ENCODE peak calls at places on chromosomes 2 and 18, in eight cellular contexts. G is adipocyte, S is MM.1S, H is choroid plexus epithelial cell, Q is stomach, Z is cardiac muscle cell, M is lower lobe of right lung, K is HAP-1. P is an unnamed sample.
A peak's percentile ranks its signal among the peaks of the same experiment; 100 is the strongest.

GRCh38 chr18:22559414-22560282 is 141.9 kb upstream of the CTAGE1 start:
- DNase-seq in S (peak; percentile 22), Z (peak; percentile 93), H (peak; percentile 63), M (peak; percentile 73), K (peak; percentile 12), G (peak; percentile 80), Q (peak; percentile 57), P (no peak)

GRCh38 chr18:21742323-21742687 is 1.7 kb downstream of the MIB1 start:
- DNase-seq in S (no peak), Z (no peak), M (no peak), H (no peak), K (no peak), G (peak; percentile 36), Q (no peak), P (no peak)

GRCh38 chr2:222355860-222356259 is 57.1 kb upstream of the PAX3 start:
- DNase-seq in K (no peak), S (no peak), G (peak; percentile 61), Z (no peak), H (no peak), Q (no peak), M (no peak), P (no peak)

GRCh38 chr2:161426788-161427412 is 10.8 kb downstream of the TBR1 start:
- DNase-seq in Z (no peak), S (no peak), Q (no peak), M (no peak), K (no peak), H (peak; percentile 54), G (peak; percentile 51), P (no peak)

GRCh38 chr2:174878537-174879147 is 114.4 kb upstream of the CHRNA1 start:
- DNase-seq in M (no peak), S (peak; percentile 73), K (peak; percentile 45), H (peak; percentile 49), Z (no peak), Q (no peak), G (peak; percentile 79), P (no peak)

GRCh38 chr2:86441789-86442641 is 844 bp downstream of the KDM3A start:
- DNase-seq in K (peak; percentile 68), G (peak; percentile 74), Z (peak; percentile 56), H (peak; percentile 69), S (peak; percentile 67), M (peak; percentile 76), Q (peak; percentile 51), P (peak; percentile 77)

GRCh38 chr2:190359896-190360376 is 16.5 kb downstream of the INPP1 start:
- DNase-seq in M (no peak), K (no peak), Z (peak; percentile 29), G (peak; percentile 73), H (peak; percentile 71), Q (peak; percentile 59), S (peak; percentile 59), P (peak; percentile 72)

GRCh38 chr2:143796051-143796450 is 666.8 kb downstream of the ARHGAP15 start:
- DNase-seq in Q (no peak), H (no peak), K (peak; percentile 24), S (no peak), Z (no peak), G (no peak), M (no peak), P (no peak)

GRCh38 chr2:144403940-144404339 is 116.0 kb downstream of the ZEB2 start:
- DNase-seq in Z (no peak), H (no peak), M (no peak), S (no peak), K (no peak), Q (no peak), G (no peak), P (no peak)

GRCh38 chr2:181656450-181657261 is at the start of gene CERKL:
- DNase-seq in H (no peak), M (peak; percentile 69), Q (peak; percentile 68), S (peak; percentile 80), G (peak; percentile 59), K (peak; percentile 59), Z (peak; percentile 60), P (no peak)

GRCh38 chr2:121575800-121576199 is 45.1 kb downstream of the RNU4ATAC start:
- DNase-seq in Z (no peak), S (no peak), K (no peak), M (no peak), Q (no peak), H (no peak), G (no peak), P (no peak)

GRCh38 chr2:101518470-101519172 is 43.7 kb upstream of the RFX8 start:
- DNase-seq in G (peak; percentile 75), M (no peak), Z (peak; percentile 61), S (no peak), K (peak; percentile 59), H (peak; percentile 75), Q (peak; percentile 61), P (no peak)

GRCh38 chr2:159427048-159427447 is 140.5 kb upstream of the WDSUB1 start:
- DNase-seq in K (no peak), M (no peak), G (no peak), Z (no peak), S (peak; percentile 16), Q (no peak), H (no peak), P (no peak)

GRCh38 chr2:178860551-178860950 is 53.3 kb upstream of the TTN start:
- DNase-seq in G (no peak), S (no peak), M (no peak), K (no peak), Z (no peak), Q (no peak), H (peak; percentile 68), P (no peak)

GRCh38 chr18:3612315-3612714 is 162.3 kb downstream of the TGIF1 start:
- DNase-seq in H (no peak), Z (no peak), Q (no peak), K (no peak), S (no peak), M (no peak), G (no peak), P (no peak)

DNA sequence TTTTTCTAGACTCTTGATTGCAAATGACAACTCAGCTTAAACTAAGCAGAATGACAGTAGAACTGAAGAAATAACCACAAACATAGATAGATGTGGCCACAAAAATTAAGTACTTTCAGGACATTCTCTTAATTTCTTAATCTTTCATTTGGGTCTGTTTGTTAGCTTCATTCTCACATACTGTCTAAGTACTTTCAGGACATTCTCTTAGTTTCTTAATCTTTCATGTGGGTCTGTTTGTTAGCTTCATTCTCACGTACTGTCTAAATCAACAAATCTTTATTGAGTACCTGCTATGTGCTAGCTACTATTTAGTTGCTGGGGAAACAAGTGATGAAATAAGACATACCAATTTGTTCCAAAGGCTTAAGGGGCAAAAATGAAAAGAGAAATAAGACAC is 35.1 kb downstream of the FAM117B start:
- DNase-seq in Z (no peak), K (no peak), H (no peak), Q (no peak), M (no peak), G (no peak), S (peak; percentile 44), P (no peak)
- H3K4me3 ChIP-seq in Z (no peak overlapping the region), K (no peak overlapping the region), H (no peak overlapping the region), Q (no peak overlapping the region), M (no peak overlapping the region), G (peak overlapping the region; percentile 68), S (no peak overlapping the region), P (no peak overlapping the region)

DNA sequence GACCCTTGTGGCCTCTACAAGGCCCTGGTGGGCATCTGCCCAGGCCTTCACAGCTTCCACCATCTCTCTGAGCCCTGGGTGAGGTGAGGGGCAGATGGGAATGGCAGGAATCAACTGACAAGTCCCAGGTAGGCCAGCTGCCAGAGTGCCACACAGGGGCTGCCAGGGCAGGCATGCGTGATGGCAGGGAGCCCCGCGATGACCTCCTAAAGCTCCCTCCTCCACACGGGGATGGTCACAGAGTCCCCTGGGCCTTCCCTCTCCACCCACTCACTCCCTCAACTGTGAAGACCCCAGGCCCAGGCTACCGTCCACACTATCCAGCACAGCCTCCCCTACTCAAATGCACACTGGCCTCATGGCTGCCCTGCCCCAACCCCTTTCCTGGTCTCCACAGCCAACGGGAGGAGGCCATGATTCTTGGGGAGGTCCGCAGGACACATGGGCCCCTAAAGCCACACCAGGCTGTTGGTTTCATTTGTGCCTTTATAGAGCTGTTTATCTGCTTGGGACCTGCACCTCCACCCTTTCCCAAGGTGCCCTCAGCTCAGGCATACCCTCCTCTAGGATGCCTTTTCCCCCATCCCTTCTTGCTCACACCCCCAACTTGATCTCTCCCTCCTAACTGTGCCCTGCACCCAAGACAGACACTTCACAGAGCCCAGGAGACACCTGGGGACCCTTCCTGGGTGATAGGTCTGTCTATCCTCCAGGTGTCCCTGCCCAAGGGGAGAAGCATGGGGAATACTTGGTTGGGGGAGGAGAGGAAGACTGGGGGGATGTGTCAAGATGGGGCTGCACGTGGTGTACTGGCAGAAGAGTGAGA is 2.0 kb downstream of the PROC start:
- DNase-seq in H (no peak), M (no peak), S (no peak), Q (peak; percentile 23), G (no peak), K (no peak), Z (no peak), P (no peak)
- H3K4me3 ChIP-seq in H (no peak overlapping the region), M (no peak overlapping the region), S (no peak overlapping the region), Q (no peak overlapping the region), G (no peak overlapping the region), K (no peak overlapping the region), Z (no peak overlapping the region), P (no peak overlapping the region)

GRCh38 chr2:219404291-219404910 is 13.8 kb upstream of the DES start:
- DNase-seq in Q (no peak), H (no peak), G (peak; percentile 3), S (no peak), M (no peak), Z (peak; percentile 68), K (no peak), P (no peak)

GRCh38 chr2:219405451-219405850 is 12.7 kb upstream of the DES start:
- DNase-seq in K (no peak), G (no peak), M (no peak), S (no peak), Z (peak; percentile 41), Q (no peak), H (no peak), P (no peak)

GRCh38 chr2:219406861-219407230 is 11.3 kb upstream of the DES start:
- DNase-seq in G (peak; percentile 86), H (peak; percentile 75), K (no peak), M (no peak), S (no peak), Z (no peak), Q (no peak), P (no peak)

GRCh38 chr2:219404954-219405353 is 13.2 kb upstream of the DES start:
- DNase-seq in G (no peak), Q (no peak), S (no peak), H (no peak), K (no peak), M (no peak), Z (peak; percentile 79), P (no peak)

GRCh38 chr2:219405958-219406860 is 12.0 kb upstream of the DES start:
- DNase-seq in M (no peak), G (no peak), K (no peak), H (no peak), Q (no peak), S (no peak), Z (no peak), P (no peak)
- H3K4me3 ChIP-seq in M (no peak overlapping the region), G (no peak overlapping the region), K (no peak overlapping the region), H (no peak overlapping the region), Q (no peak overlapping the region), S (no peak overlapping the region), Z (no peak overlapping the region), P (no peak overlapping the region)

DNA sequence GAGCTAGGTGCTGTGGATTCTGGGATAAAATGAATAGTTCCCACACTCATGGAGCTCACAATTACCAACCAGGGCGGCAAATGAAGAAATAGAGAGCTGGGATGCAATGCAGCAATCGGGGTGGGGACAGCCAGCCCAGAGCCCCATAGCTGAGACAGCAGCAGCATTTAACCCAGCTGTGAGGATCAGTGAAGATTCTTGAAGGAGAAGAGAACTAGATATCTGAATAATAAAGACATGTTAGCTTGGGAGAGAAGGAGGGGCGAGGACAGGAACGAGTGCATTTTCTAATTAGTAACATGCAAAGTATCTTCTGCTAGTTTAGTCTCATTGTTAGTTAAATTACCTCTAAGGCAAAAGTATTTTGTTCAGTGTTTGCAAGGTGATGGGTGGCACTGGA is 350.0 kb downstream of the LPIN1 start:
- DNase-seq in G (no peak), S (no peak), M (no peak), Q (no peak), K (no peak), H (no peak), Z (no peak), P (no peak)
- H3K4me3 ChIP-seq in G (no peak overlapping the region), S (no peak overlapping the region), M (no peak overlapping the region), Q (no peak overlapping the region), K (no peak overlapping the region), H (no peak overlapping the region), Z (no peak overlapping the region), P (no peak overlapping the region)